ENCODE peak calls at places on chromosomes 5 and 9, in six cellular contexts. V is kidney; S is HuH-7; M is cerebellum; Z is naive B cell; L is naive thymus-derived CD4-positive, alpha-beta T cell. R is an unnamed sample.

GRCh38 chr5:148425808-148426207 is 42.0 kb downstream of the FBXO38 start:
- DNase-seq in L (no peak), V (no peak), M (no peak), S (no peak), Z (no peak), R (no peak)

GRCh38 chr5:148708854-148709253 is 54.5 kb upstream of the HTR4 start:
- DNase-seq in S (no peak), M (no peak), V (no peak), L (no peak), Z (no peak), R (no peak)

GRCh38 chr9:5554254-5554653 is 43.9 kb downstream of the PDCD1LG2 start:
- DNase-seq in L (no peak), V (no peak), S (no peak), M (no peak), Z (no peak), R (no peak)

GRCh38 chr5:32501623-32502022 is 57.1 kb upstream of the ZFR start:
- DNase-seq in L (no peak), M (no peak), V (no peak), Z (no peak), S (no peak), R (no peak)

GRCh38 chr9:76610009-76610352 is 151.0 kb downstream of the GCNT1 start:
- DNase-seq in Z (no peak), M (no peak), L (no peak), S (no peak), V (peak), R (no peak)

GRCh38 chr9:5817776-5818336 is 15.1 kb downstream of the ERMP1 start:
- DNase-seq in V (no peak), Z (no peak), L (no peak), M (no peak), S (no peak), R (no peak)

GRCh38 chr5:139660105-139660915 is 12.2 kb downstream of the CXXC5 start:
- DNase-seq in V (peak), L (no peak), S (no peak), M (peak), Z (no peak), R (no peak)

GRCh38 chr9:121765021-121765950 is 113.9 kb downstream of the DAB2IP start:
- DNase-seq in Z (no peak), S (peak), M (peak), V (peak), L (no peak), R (no peak)

GRCh38 chr9:97985058-97985861 is 2.1 kb downstream of the ANP32B start:
- DNase-seq in M (no peak), S (no peak), L (peak), V (no peak), Z (no peak), R (no peak)

GRCh38 chr9:27457445-27457844 is 66.6 kb upstream of the IFNK start:
- DNase-seq in S (no peak), Z (peak), V (peak), L (no peak), M (no peak), R (no peak)

GRCh38 chr9:114084282-114085073 is 6.4 kb upstream of the AMBP start:
- DNase-seq in M (no peak), Z (no peak), L (no peak), S (no peak), V (no peak), R (no peak)

GRCh38 chr9:110640736-110641135 is 27.9 kb upstream of the MUSK start:
- DNase-seq in L (no peak), V (no peak), M (no peak), S (no peak), Z (no peak), R (no peak)

GRCh38 chr9:79573697-79573976 is 1.9 kb downstream of the TLE4 start:
- DNase-seq in V (no peak), L (no peak), M (no peak), Z (peak), S (peak), R (no peak)

GRCh38 chr9:117771162-117771561 is 67.0 kb downstream of the TLR4 start:
- DNase-seq in M (no peak), Z (no peak), V (no peak), L (no peak), S (no peak), R (no peak)

GRCh38 chr5:13944564-13945195 is at the start of gene DNAH5:
- DNase-seq in Z (no peak), M (no peak), L (no peak), V (no peak), S (no peak), R (no peak)

GRCh38 chr9:133632806-133633680 is 3.1 kb upstream of the DBH start:
- DNase-seq in Z (no peak), V (peak), L (no peak), M (no peak), S (no peak), R (no peak)

GRCh38 chr9:120360046-120360445 is 219.9 kb downstream of the CDK5RAP2 start:
- DNase-seq in Z (no peak), M (no peak), S (no peak), L (no peak), V (no peak), R (no peak)

GRCh38 chr9:128070874-128071273 is 2.8 kb downstream of the SLC25A25 start:
- DNase-seq in S (no peak), Z (no peak), M (no peak), V (no peak), L (no peak), R (no peak)